ENCODE peak calls at places on chromosomes 13 and 19, in six cellular contexts. W, V, L, U, C and R are unnamed samples.

GRCh38 chr13:21901772-21902708 is 231.2 kb downstream of the FGF9 start:
- DNase-seq in W (peak; percentile 45), V (no peak), L (no peak), U (no peak), C (no peak), R (no peak)

GRCh38 chr19:19615086-19615485 is 3.4 kb downstream of the PBX4 start:
- DNase-seq in W (no peak), V (peak; percentile 30), L (no peak), U (no peak), C (no peak), R (no peak)

GRCh38 chr13:99313941-99314340 is 6.7 kb upstream of the GPR183 start:
- DNase-seq in W (no peak), V (no peak), L (no peak), U (no peak), C (no peak), R (no peak)

GRCh38 chr13:101289764-101290163 is 126.5 kb downstream of the NALCN start:
- DNase-seq in W (peak; percentile 60), V (no peak), L (no peak), U (no peak), C (no peak), R (peak; percentile 71)

GRCh38 chr19:45364696-45365095 is 5.7 kb downstream of the ERCC2 start:
- DNase-seq in W (no peak), V (no peak), L (no peak), U (no peak), C (no peak), R (no peak)

GRCh38 chr19:17942582-17943283 is 9.9 kb downstream of the CCDC124 start:
- DNase-seq in W (peak; percentile 2), V (no peak), L (no peak), U (no peak), C (no peak), R (no peak)

GRCh38 chr19:1082165-1082927 is 12.8 kb downstream of the POLR2E start:
- DNase-seq in W (peak; percentile 76), V (peak; percentile 79), L (peak; percentile 69), U (no peak), C (no peak), R (no peak)

GRCh38 chr19:23395041-23395721 is at the start of gene ZNF91:
- DNase-seq in W (peak; percentile 85), V (peak; percentile 94), L (peak; percentile 77), U (peak; percentile 90), C (peak; percentile 94), R (peak; percentile 99)

GRCh38 chr19:784541-784940 is 12.7 kb upstream of the PTBP1 start:
- DNase-seq in W (no peak), V (no peak), L (no peak), U (no peak), C (no peak), R (no peak)

GRCh38 chr13:20911037-20911436 is 8.5 kb upstream of the XPO4 start:
- DNase-seq in W (no peak), V (no peak), L (no peak), U (no peak), C (no peak), R (no peak)

GRCh38 chr19:13844130-13844631 is 32.8 kb upstream of the NANOS3 start:
- DNase-seq in W (no peak), V (no peak), L (no peak), U (no peak), C (no peak), R (no peak)